ENCODE peak calls at places on chromosomes 11 and 22, in ten cellular contexts. F is dermis blood vessel endothelial cell; H is MV-4-11; M is T-cell; N is A549; X is EH; Y is anterior cingulate cortex; B is activated T-cell treated with anti-CD3 and anti-CD28 coated beads, Interleukin-2, amount 50 U/mL, for 72 hours; D is lower leg skin; Q is amygdala. I is an unnamed sample.

GRCh38 chr11:46307369-46307768 is 29.9 kb downstream of the CREB3L1 start:
- DNase-seq in X (no peak), N (no peak), Q (no peak), M (no peak), F (no peak), Y (no peak), B (no peak), D (no peak), H (no peak), I (no peak)

GRCh38 chr11:126430581-126431320 is 75.3 kb downstream of the ST3GAL4 start:
- DNase-seq in F (no peak), X (peak; percentile 38), Q (no peak), M (no peak), Y (no peak), D (no peak), H (no peak), N (no peak), B (no peak), I (no peak)

GRCh38 chr11:69575296-69576068 is 65.5 kb upstream of the CCND1 start:
- DNase-seq in N (no peak), Q (no peak), H (no peak), Y (no peak), M (no peak), B (no peak), D (no peak), X (no peak), F (no peak), I (no peak)

GRCh38 chr11:125276635-125277008 is 112.1 kb downstream of the PKNOX2 start:
- DNase-seq in N (no peak), F (no peak), D (no peak), H (no peak), Q (no peak), M (no peak), Y (no peak), X (no peak), B (no peak), I (no peak)

GRCh38 chr11:116610190-116610589 is 162.6 kb downstream of the BUD13 start:
- DNase-seq in F (no peak), M (no peak), Q (no peak), H (no peak), B (no peak), D (peak; percentile 70), Y (no peak), X (no peak), N (no peak), I (no peak)

GRCh38 chr11:35248558-35249323 is 109.8 kb downstream of the CD44 start:
- DNase-seq in N (no peak), D (no peak), Y (no peak), H (no peak), X (no peak), Q (no peak), F (no peak), B (no peak), M (no peak), I (no peak)

GRCh38 chr11:3736816-3737215 is 60.5 kb downstream of the NUP98 start:
- DNase-seq in Y (no peak), N (no peak), D (no peak), H (no peak), X (no peak), B (no peak), M (no peak), Q (no peak), F (no peak), I (no peak)

GRCh38 chr11:16148301-16148787 is 208.0 kb downstream of the SOX6 start:
- DNase-seq in M (no peak), F (no peak), Q (no peak), D (no peak), B (no peak), N (no peak), Y (no peak), X (no peak), H (no peak), I (no peak)

GRCh38 chr11:3635641-3636375 is 6.0 kb downstream of the ART5 start:
- DNase-seq in N (no peak), B (no peak), F (no peak), M (no peak), Q (no peak), H (no peak), X (no peak), Y (no peak), D (no peak), I (no peak)

GRCh38 chr22:44702479-44703219 is 645 bp downstream of the PRR5 start:
- DNase-seq in H (no peak), M (no peak), B (peak; percentile 31), Q (no peak), X (peak; percentile 72), Y (no peak), N (no peak), D (no peak), F (no peak), I (no peak)

GRCh38 chr11:30895046-30895445 is 308.9 kb upstream of the MPPED2 start:
- DNase-seq in M (no peak), Q (no peak), B (no peak), X (no peak), Y (no peak), F (no peak), N (no peak), H (no peak), D (no peak), I (no peak)

I was measured in T-helper 1 cell.